ENCODE peak calls at places on chromosomes 11 and 22, in five cellular contexts. One of them, this sample, is unnamed. For H3K27me3, the result is how much of the 10 kb centered on the place peaks cover.

GRCh38 chr11:2536440-2536989 is 91.7 kb downstream of the KCNQ1 start:
- DNase-seq in thoracic aorta: no peak
- DNase-seq in PC-3: no peak
- DNase-seq in CD8-positive, alpha-beta T cell: no peak
- DNase-seq in left ventricle myocardium inferior: no peak
- DNase-seq in this sample: peak

GRCh38 chr11:2996976-2997375 is 4.8 kb upstream of the NAP1L4 start:
- DNase-seq in thoracic aorta: no peak
- DNase-seq in PC-3: no peak
- DNase-seq in CD8-positive, alpha-beta T cell: no peak
- DNase-seq in left ventricle myocardium inferior: no peak
- DNase-seq in this sample: no peak

GRCh38 chr11:60625262-60625661 is 74.2 kb upstream of the MS4A8 start:
- DNase-seq in thoracic aorta: no peak
- DNase-seq in PC-3: peak
- DNase-seq in CD8-positive, alpha-beta T cell: no peak
- DNase-seq in left ventricle myocardium inferior: no peak
- DNase-seq in this sample: no peak

GRCh38 chr22:31099386-31099785 is 8.0 kb downstream of the SELENOM start:
- DNase-seq in thoracic aorta: no peak
- DNase-seq in PC-3: no peak
- DNase-seq in CD8-positive, alpha-beta T cell: no peak
- DNase-seq in left ventricle myocardium inferior: no peak
- DNase-seq in this sample: peak

GRCh38 chr11:72328366-72329224 is 84.6 kb upstream of the PHOX2A start:
- DNase-seq in thoracic aorta: no peak
- DNase-seq in PC-3: peak
- DNase-seq in CD8-positive, alpha-beta T cell: no peak
- DNase-seq in left ventricle myocardium inferior: no peak
- DNase-seq in this sample: no peak

GRCh38 chr11:103079833-103080232 is 12.1 kb downstream of the DCUN1D5 start:
- DNase-seq in thoracic aorta: no peak
- DNase-seq in PC-3: peak
- DNase-seq in CD8-positive, alpha-beta T cell: no peak
- DNase-seq in left ventricle myocardium inferior: no peak
- DNase-seq in this sample: no peak

GRCh38 chr11:37264060-37264459 is 666.0 kb upstream of the RAG2 start:
- DNase-seq in thoracic aorta: no peak
- DNase-seq in PC-3: peak
- DNase-seq in CD8-positive, alpha-beta T cell: no peak
- DNase-seq in left ventricle myocardium inferior: no peak
- DNase-seq in this sample: no peak

GRCh38 chr11:64207247-64208085 is 945 bp downstream of the FERMT3 start:
- DNase-seq in thoracic aorta: no peak
- DNase-seq in PC-3: peak
- DNase-seq in CD8-positive, alpha-beta T cell: peak
- DNase-seq in left ventricle myocardium inferior: peak
- DNase-seq in this sample: peak

GRCh38 chr11:65448418-65449196 is 26.0 kb downstream of the NEAT1 start:
- DNase-seq in thoracic aorta: no peak
- DNase-seq in PC-3: peak
- DNase-seq in CD8-positive, alpha-beta T cell: no peak
- DNase-seq in left ventricle myocardium inferior: no peak
- DNase-seq in this sample: peak

GRCh38 chr11:12066056-12066798 is 44.2 kb upstream of the MICAL2 start:
- DNase-seq in thoracic aorta: peak
- DNase-seq in PC-3: peak
- DNase-seq in CD8-positive, alpha-beta T cell: no peak
- DNase-seq in left ventricle myocardium inferior: no peak
- DNase-seq in this sample: no peak

GRCh38 chr11:95147364-95147905 is 57.8 kb downstream of the ENDOD1 start:
- DNase-seq in thoracic aorta: no peak
- DNase-seq in PC-3: peak
- DNase-seq in CD8-positive, alpha-beta T cell: no peak
- DNase-seq in left ventricle myocardium inferior: no peak
- DNase-seq in this sample: no peak

GRCh38 chr22:46136539-46137217 is 13.6 kb upstream of the PPARA start:
- DNase-seq in thoracic aorta: no peak
- DNase-seq in PC-3: no peak
- DNase-seq in CD8-positive, alpha-beta T cell: no peak
- DNase-seq in left ventricle myocardium inferior: no peak
- DNase-seq in this sample: no peak

GRCh38 chr11:846496-847098 is 3.9 kb downstream of the TSPAN4 start:
- DNase-seq in thoracic aorta: no peak
- DNase-seq in PC-3: no peak
- DNase-seq in CD8-positive, alpha-beta T cell: no peak
- DNase-seq in left ventricle myocardium inferior: no peak
- DNase-seq in this sample: no peak

GRCh38 chr11:78161346-78161745 is 21.9 kb upstream of the ALG8 start:
- DNase-seq in thoracic aorta: no peak
- DNase-seq in PC-3: no peak
- DNase-seq in CD8-positive, alpha-beta T cell: no peak
- DNase-seq in left ventricle myocardium inferior: no peak
- DNase-seq in this sample: no peak

GRCh38 chr11:78156081-78156844 is 16.8 kb upstream of the ALG8 start:
- DNase-seq in thoracic aorta: no peak
- DNase-seq in PC-3: peak
- DNase-seq in CD8-positive, alpha-beta T cell: no peak
- DNase-seq in left ventricle myocardium inferior: no peak
- DNase-seq in this sample: no peak

GRCh38 chr11:78161937-78162336 is 22.5 kb upstream of the ALG8 start:
- DNase-seq in thoracic aorta: no peak
- DNase-seq in PC-3: no peak
- DNase-seq in CD8-positive, alpha-beta T cell: no peak
- DNase-seq in left ventricle myocardium inferior: peak
- DNase-seq in this sample: no peak

GRCh38 chr11:78160557-78160956 is 21.1 kb upstream of the ALG8 start:
- DNase-seq in thoracic aorta: no peak
- DNase-seq in PC-3: no peak
- DNase-seq in CD8-positive, alpha-beta T cell: no peak
- DNase-seq in left ventricle myocardium inferior: no peak
- DNase-seq in this sample: no peak

DNA sequence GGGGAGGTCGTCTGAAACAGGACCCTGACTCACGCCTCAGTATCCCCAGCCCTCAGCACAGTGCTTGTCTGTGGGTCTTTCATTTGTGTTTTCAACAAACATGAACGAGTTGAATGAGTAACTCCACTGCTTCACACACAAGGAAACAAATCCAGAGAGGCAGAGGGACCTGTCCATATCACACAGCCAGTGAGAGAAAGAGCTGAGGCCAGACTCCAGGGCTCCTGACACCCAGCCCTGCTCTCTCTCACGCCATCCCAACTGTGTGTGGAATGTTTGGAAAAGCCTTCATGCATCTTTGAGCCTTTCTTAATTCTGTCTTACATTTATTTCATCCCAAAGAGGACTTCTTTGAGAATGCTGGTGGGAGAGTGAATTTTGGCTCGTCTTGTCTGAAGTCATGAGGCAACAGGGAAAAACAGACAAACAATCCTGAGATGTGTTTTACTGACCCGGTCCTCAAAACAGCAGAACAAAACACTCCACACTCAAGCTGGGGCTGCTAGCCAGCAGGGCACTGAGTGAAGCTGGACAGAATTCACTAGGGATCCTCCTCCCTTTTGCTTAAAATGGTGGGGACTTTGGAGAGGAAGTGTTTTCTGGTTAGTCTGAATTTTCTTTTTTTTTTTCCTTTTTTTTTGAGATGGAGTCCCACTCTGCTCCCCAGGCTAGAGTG is 19.7 kb upstream of the ALG8 start:
- DNase-seq in thoracic aorta: no peak
- DNase-seq in PC-3: no peak
- DNase-seq in CD8-positive, alpha-beta T cell: no peak
- DNase-seq in left ventricle myocardium inferior: no peak
- DNase-seq in this sample: peak
- TF ChIP-seq CTCF in thoracic aorta: no peak
- TF ChIP-seq CTCF in PC-3: no peak
- TF ChIP-seq CTCF in CD8-positive, alpha-beta T cell: no peak
- TF ChIP-seq CTCF in left ventricle myocardium inferior: no peak
- TF ChIP-seq CTCF in this sample: no peak

GRCh38 chr22:50604623-50605348 is 4.2 kb downstream of the MAPK8IP2 start:
- DNase-seq in thoracic aorta: no peak
- DNase-seq in PC-3: no peak
- DNase-seq in CD8-positive, alpha-beta T cell: no peak
- DNase-seq in left ventricle myocardium inferior: no peak
- DNase-seq in this sample: no peak

GRCh38 chr22:50604256-50604580 is 3.6 kb downstream of the MAPK8IP2 start:
- DNase-seq in thoracic aorta: no peak
- DNase-seq in PC-3: no peak
- DNase-seq in CD8-positive, alpha-beta T cell: no peak
- DNase-seq in left ventricle myocardium inferior: no peak
- DNase-seq in this sample: no peak

GRCh38 chr22:50602338-50602700 is 1.7 kb downstream of the MAPK8IP2 start:
- DNase-seq in thoracic aorta: no peak
- DNase-seq in PC-3: no peak
- DNase-seq in CD8-positive, alpha-beta T cell: no peak
- DNase-seq in left ventricle myocardium inferior: no peak
- DNase-seq in this sample: no peak

GRCh38 chr22:50605349-50606074 is 4.9 kb downstream of the MAPK8IP2 start:
- DNase-seq in thoracic aorta: no peak
- DNase-seq in PC-3: no peak
- DNase-seq in CD8-positive, alpha-beta T cell: no peak
- DNase-seq in left ventricle myocardium inferior: no peak
- DNase-seq in this sample: no peak

GRCh38 chr22:50603511-50604255 is 3.1 kb downstream of the MAPK8IP2 start:
- DNase-seq in thoracic aorta: no peak
- DNase-seq in PC-3: no peak
- DNase-seq in CD8-positive, alpha-beta T cell: no peak
- DNase-seq in left ventricle myocardium inferior: no peak
- DNase-seq in this sample: no peak
- H3K27me3 ChIP-seq in thoracic aorta: under half
- H3K27me3 ChIP-seq in PC-3: under half
- H3K27me3 ChIP-seq in CD8-positive, alpha-beta T cell: under half
- H3K27me3 ChIP-seq in left ventricle myocardium inferior: half or more
- H3K27me3 ChIP-seq in this sample: half or more

DNA sequence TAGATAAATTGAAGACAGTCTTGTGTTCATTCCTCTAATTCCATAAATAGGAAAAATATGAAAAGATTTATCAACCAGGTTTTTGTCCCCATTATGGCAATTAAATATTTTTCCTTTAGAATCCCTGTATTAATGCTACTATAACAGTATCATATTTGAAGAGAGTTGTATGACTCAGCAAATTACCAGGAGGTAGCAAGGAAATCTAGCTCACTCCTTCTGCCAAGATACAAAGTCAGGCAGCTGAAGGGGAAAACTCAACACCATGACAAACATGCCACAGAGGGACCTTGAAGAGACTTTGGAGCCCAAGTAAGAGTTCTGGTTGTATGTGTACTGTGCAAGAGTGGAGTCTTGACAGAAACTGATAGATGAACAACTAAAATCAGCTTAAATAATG is 143.3 kb downstream of the GUCY1A2 start:
- DNase-seq in thoracic aorta: no peak
- DNase-seq in PC-3: peak
- DNase-seq in CD8-positive, alpha-beta T cell: no peak
- DNase-seq in left ventricle myocardium inferior: no peak
- DNase-seq in this sample: no peak
- H3K4me3 ChIP-seq in thoracic aorta: no peak
- H3K4me3 ChIP-seq in PC-3: no peak
- H3K4me3 ChIP-seq in CD8-positive, alpha-beta T cell: no peak
- H3K4me3 ChIP-seq in left ventricle myocardium inferior: no peak
- H3K4me3 ChIP-seq in this sample: no peak

GRCh38 chr22:50399751-50400331 is 56.7 kb downstream of the PPP6R2 start:
- DNase-seq in thoracic aorta: no peak
- DNase-seq in PC-3: no peak
- DNase-seq in CD8-positive, alpha-beta T cell: peak
- DNase-seq in left ventricle myocardium inferior: no peak
- DNase-seq in this sample: no peak
- TF ChIP-seq CTCF in thoracic aorta: no peak
- TF ChIP-seq CTCF in PC-3: peak
- TF ChIP-seq CTCF in CD8-positive, alpha-beta T cell: no peak
- TF ChIP-seq CTCF in left ventricle myocardium inferior: no peak
- TF ChIP-seq CTCF in this sample: peak

GRCh38 chr11:128552783-128553661 is 34.3 kb downstream of the ETS1 start:
- DNase-seq in thoracic aorta: no peak
- DNase-seq in PC-3: no peak
- DNase-seq in CD8-positive, alpha-beta T cell: no peak
- DNase-seq in left ventricle myocardium inferior: no peak
- DNase-seq in this sample: no peak
- H3K27me3 ChIP-seq in thoracic aorta: under half
- H3K27me3 ChIP-seq in PC-3: under half
- H3K27me3 ChIP-seq in CD8-positive, alpha-beta T cell: under half
- H3K27me3 ChIP-seq in left ventricle myocardium inferior: under half
- H3K27me3 ChIP-seq in this sample: under half

DNA sequence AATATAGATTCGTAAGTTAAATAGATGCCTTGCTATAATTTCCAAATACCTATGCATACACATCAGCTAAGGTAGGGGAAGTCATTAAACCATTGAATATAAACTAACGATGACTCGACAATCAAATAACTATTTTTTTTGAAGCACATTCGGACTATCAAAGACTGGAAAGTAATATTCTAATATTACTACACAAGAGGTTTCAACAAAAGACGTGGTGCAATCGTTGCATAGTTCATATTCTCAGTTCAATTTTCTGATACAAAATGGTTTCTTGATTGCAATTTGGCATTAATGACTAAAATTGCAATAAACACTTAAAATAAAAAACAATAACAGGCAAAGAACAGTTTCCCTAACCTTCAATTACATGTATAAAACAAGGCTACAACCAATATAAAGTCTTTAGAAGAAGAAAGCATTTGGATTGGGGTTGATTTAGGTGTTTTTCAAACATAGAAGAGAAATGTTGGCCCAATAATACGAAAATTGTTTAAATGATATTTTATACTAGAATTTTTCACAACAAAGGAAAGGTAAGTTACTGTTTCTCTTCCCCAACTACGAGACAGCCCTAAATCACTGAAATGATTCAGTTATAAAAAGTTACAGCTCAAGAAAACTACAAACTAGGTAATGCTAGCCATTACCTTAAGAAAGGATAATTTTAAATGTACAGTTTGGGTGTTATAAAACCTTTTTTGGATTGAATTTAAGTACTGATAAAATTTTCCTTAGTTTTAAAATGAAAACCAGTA is 17.6 kb downstream of the BLID start:
- DNase-seq in thoracic aorta: no peak
- DNase-seq in PC-3: peak
- DNase-seq in CD8-positive, alpha-beta T cell: no peak
- DNase-seq in left ventricle myocardium inferior: no peak
- DNase-seq in this sample: no peak
- H3K4me3 ChIP-seq in thoracic aorta: peak
- H3K4me3 ChIP-seq in PC-3: peak
- H3K4me3 ChIP-seq in CD8-positive, alpha-beta T cell: no peak
- H3K4me3 ChIP-seq in left ventricle myocardium inferior: peak
- H3K4me3 ChIP-seq in this sample: peak